ENCODE peak calls at places on chromosome 22, in eight cellular contexts. K is cardiac fibroblast, G is AG09309, S is HFF-Myc, Q is pancreas, D is fibroblast of the aortic adventitia, I is AG10803, O is AG04450. J is an unnamed sample.

GRCh38 chr22:49756656-49757055 is 71.0 kb downstream of the BRD1 start:
- DNase-seq in K (no peak), G (no peak), S (no peak), Q (no peak), D (no peak), I (no peak), O (no peak), J (no peak)

GRCh38 chr22:19875531-19876313 is 21.0 kb upstream of the GNB1L start:
- DNase-seq in K (peak; percentile 56), G (no peak), S (no peak), Q (no peak), D (peak; percentile 65), I (no peak), O (no peak), J (peak; percentile 13)

GRCh38 chr22:24553597-24554315 is 1.2 kb downstream of the GUCD1 start:
- DNase-seq in K (no peak), G (no peak), S (no peak), Q (peak; percentile 26), D (peak; percentile 16), I (peak; percentile 16), O (no peak), J (peak; percentile 3)

GRCh38 chr22:18091916-18092526 is 14.2 kb downstream of the PEX26 start:
- DNase-seq in K (peak; percentile 90), G (no peak), S (no peak), Q (peak; percentile 73), D (peak; percentile 89), I (peak; percentile 74), O (no peak), J (peak; percentile 33)

GRCh38 chr22:44085743-44086741 is 61.9 kb downstream of the PARVB start:
- DNase-seq in K (peak; percentile 73), G (no peak), S (peak; percentile 15), Q (peak; percentile 61), D (peak; percentile 92), I (peak; percentile 69), O (no peak), J (peak; percentile 64)

GRCh38 chr22:29093501-29093921 is 20.7 kb downstream of the KREMEN1 start:
- DNase-seq in K (peak; percentile 46), G (no peak), S (peak; percentile 94), Q (no peak), D (peak; percentile 74), I (peak; percentile 91), O (peak; percentile 23), J (peak; percentile 36)

GRCh38 chr22:40951795-40952602 is 821 bp downstream of the RBX1 start:
- DNase-seq in K (no peak), G (no peak), S (no peak), Q (no peak), D (no peak), I (peak; percentile 43), O (no peak), J (no peak)

GRCh38 chr22:35314161-35314942 is 14.7 kb downstream of the TOM1 start:
- DNase-seq in K (no peak), G (no peak), S (no peak), Q (no peak), D (no peak), I (no peak), O (no peak), J (no peak)

GRCh38 chr22:22461111-22461510 is 47.4 kb downstream of the ZNF280B start:
- DNase-seq in K (no peak), G (no peak), S (no peak), Q (no peak), D (no peak), I (no peak), O (no peak), J (no peak)
- TF ChIP-seq CTCF in K (no peak), G (no peak), S (no peak), Q (no peak), D (no peak), I (no peak), O (no peak), J (no peak)

GRCh38 chr22:38469306-38469781 is 1.4 kb downstream of the KDELR3 start:
- DNase-seq in K (no peak), G (no peak), S (no peak), Q (no peak), D (no peak), I (no peak), O (no peak), J (no peak)
- H3K4me3 ChIP-seq in K (peak overlapping the region; percentile 84), G (peak overlapping the region; percentile 94), S (peak overlapping the region; percentile 76), Q (no peak overlapping the region), D (peak overlapping the region; percentile 99), I (peak overlapping the region; percentile 98), O (peak overlapping the region; percentile 99), J (peak overlapping the region; percentile 88)

GRCh38 chr22:23218053-23218866 is 38.0 kb downstream of the BCR start:
- DNase-seq in K (no peak), G (no peak), S (no peak), Q (no peak), D (no peak), I (no peak), O (no peak), J (no peak)

GRCh38 chr22:23215294-23216204 is 35.2 kb downstream of the BCR start:
- DNase-seq in K (peak; percentile 38), G (no peak), S (no peak), Q (peak; percentile 44), D (peak; percentile 48), I (peak; percentile 39), O (no peak), J (no peak)

GRCh38 chr22:23217171-23218052 is 37.1 kb downstream of the BCR start:
- DNase-seq in K (no peak), G (no peak), S (no peak), Q (no peak), D (no peak), I (no peak), O (no peak), J (no peak)

GRCh38 chr22:23214398-23214797 is 34.1 kb downstream of the BCR start:
- DNase-seq in K (no peak), G (no peak), S (no peak), Q (no peak), D (no peak), I (no peak), O (no peak), J (no peak)

DNA sequence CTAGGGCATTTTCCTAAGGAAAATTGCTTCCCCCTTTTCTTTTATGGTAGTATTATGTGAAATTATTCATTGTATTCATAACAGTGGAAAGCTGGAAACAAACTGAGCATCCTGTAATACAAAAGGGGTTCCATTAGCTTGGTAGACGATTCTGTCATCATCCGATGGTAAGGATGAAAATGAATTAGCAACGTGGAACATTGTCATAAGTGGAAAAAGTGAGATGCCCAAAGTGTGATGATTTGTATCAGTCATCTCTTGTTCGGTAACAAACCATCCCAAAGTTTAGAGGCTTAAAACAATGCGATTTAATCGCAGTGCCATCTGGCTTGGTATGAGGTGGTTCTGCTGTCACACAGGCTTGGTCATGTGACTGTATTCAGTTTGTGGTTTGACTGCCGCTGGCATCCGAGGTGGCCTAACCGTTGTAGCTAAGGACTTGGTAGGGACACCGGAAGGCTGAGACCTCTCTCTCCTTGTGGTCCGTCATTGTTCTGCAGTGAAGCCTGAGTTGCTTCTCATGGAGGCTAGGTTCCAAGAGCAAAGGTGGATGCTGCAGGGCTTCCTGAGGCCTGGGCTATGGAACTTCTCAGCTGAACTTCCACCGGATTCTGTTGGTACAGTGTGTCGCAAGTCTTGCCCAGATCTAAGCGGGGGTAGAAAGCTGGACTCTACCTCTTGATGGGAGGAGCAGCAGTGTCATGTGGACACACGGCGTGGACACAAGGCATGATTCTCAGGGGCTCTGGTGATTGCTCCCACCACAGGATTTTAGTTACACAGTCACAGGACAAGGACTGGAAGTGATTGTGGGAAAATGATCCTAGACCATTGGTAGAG is 36.2 kb downstream of the BCR start:
- DNase-seq in K (no peak), G (no peak), S (no peak), Q (no peak), D (no peak), I (no peak), O (no peak), J (no peak)
- TF ChIP-seq CTCF in K (no peak), G (no peak), S (no peak), Q (no peak), D (no peak), I (no peak), O (no peak), J (no peak)

GRCh38 chr22:46057762-46058420 is 80.9 kb upstream of the WNT7B start:
- DNase-seq in K (peak; percentile 45), G (no peak), S (no peak), Q (no peak), D (peak; percentile 81), I (peak; percentile 83), O (no peak), J (peak; percentile 65)
- H3K4me3 ChIP-seq in K (no peak overlapping the region), G (peak overlapping the region; percentile 26), S (peak overlapping the region; percentile 58), Q (no peak overlapping the region), D (peak overlapping the region; percentile 53), I (peak overlapping the region; percentile 79), O (no peak overlapping the region), J (peak overlapping the region; percentile 6)

DNA sequence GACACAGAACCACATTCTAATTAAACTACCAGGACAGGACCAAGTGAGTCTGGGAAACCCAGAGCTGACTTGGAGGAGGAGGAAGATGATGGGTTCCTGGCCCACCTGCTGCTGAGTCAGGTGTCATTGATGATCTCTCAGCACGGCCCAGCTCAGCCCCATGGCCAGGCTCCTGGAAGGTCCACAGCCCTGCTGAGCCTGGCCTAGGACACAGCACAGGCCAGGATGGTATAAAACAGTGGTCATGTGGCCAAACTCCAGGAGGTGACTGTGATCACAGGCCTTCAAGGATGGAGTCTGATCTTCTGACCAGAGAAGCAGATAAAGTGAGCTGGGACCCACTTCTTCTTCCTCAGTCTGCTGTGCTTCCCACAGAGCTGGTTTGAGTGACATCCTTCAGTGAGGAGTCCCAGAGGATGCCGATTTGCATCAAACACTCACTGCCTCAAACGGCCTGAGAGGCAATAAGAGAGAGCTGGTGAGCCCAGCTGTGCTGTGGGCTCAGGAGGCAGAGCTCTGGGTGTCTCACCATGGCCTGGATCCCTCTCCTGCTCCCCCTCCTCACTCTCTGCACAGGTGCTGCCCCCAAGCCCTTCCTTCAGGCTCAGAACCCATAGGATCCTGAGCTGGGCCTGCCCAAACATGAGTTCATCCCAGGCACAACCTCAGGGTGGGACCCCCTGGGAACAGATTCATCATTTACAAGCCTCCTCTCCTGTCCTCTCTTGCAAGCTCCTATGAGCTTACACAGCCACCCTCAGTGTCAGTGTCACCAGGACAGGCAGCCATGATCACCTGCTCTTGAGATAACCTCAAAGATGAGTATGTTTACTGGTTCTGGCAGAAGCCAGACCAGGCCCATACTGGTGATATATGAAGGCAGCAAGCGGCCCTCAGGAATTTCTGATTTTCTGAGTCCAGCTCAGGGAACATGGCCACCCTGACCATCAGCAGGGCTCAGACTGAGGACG is 37.7 kb upstream of the IGLL5 start:
- DNase-seq in K (no peak), G (no peak), S (no peak), Q (no peak), D (no peak), I (no peak), O (no peak), J (no peak)
- TF ChIP-seq CTCF in K (no peak), G (no peak), S (no peak), Q (no peak), D (no peak), I (no peak), O (no peak), J (no peak)

DNA sequence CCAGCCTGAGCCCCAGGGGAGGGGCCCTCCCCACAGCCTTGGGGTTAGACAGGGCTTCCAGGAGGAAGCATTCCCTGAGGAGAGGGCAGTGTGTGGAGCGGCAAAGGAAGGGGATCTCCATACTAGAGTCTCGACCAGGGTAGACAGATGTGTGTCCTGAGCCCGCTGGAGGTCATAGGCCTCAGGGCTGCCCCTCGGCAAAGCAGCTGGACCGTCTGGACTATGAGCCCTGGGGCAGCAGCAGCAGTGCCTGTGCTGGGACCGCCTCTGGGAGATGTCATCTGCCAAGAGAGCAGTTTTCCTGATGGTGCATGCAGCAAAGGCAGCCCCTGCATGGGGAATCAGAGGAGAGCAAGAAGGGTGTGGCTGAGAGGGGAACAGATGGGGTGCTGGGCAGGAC is 20.8 kb upstream of the TCF20 start:
- DNase-seq in K (no peak), G (no peak), S (no peak), Q (no peak), D (no peak), I (no peak), O (no peak), J (no peak)
- H3K4me3 ChIP-seq in K (no peak overlapping the region), G (no peak overlapping the region), S (no peak overlapping the region), Q (no peak overlapping the region), D (no peak overlapping the region), I (no peak overlapping the region), O (no peak overlapping the region), J (no peak overlapping the region)

J was measured in astrocyte of the spinal cord.